ENCODE peak calls at places on chromosome 6, in five cellular contexts. O is C1 segment of cervical spinal cord, A is AG09319, E is choroid plexus epithelial cell, M is MV-4-11. P is an unnamed sample.

GRCh38 chr6:128098000-128098581 is 197.2 kb upstream of the THEMIS start:
- DNase-seq in O (no peak), M (no peak), A (no peak), E (peak; percentile 31), P (peak; percentile 52)

GRCh38 chr6:116562614-116563013 is 8.7 kb upstream of the RWDD1 start:
- DNase-seq in E (no peak), A (no peak), M (no peak), O (no peak), P (no peak)

GRCh38 chr6:11714116-11714797 is 64.3 kb downstream of the ADTRP start:
- DNase-seq in E (no peak), O (no peak), M (no peak), A (no peak), P (no peak)

GRCh38 chr6:1856381-1856780 is 246.7 kb downstream of the FOXC1 start:
- DNase-seq in O (peak; percentile 4), M (no peak), A (peak; percentile 34), E (peak; percentile 87), P (peak; percentile 17)

GRCh38 chr6:131061771-131062160 is 1.3 kb downstream of the EPB41L2 start:
- DNase-seq in M (no peak), O (no peak), A (no peak), E (peak; percentile 34), P (no peak)

GRCh38 chr6:42979523-42980177 is 669 bp upstream of the PEX6 start:
- DNase-seq in A (no peak), O (no peak), M (peak; percentile 54), E (no peak), P (peak; percentile 25)

GRCh38 chr6:111987295-111987694 is 66.6 kb upstream of the CCN6 start:
- DNase-seq in A (no peak), O (no peak), M (no peak), E (peak; percentile 40), P (no peak)

GRCh38 chr6:79404677-79405076 is 132.6 kb downstream of the LCA5 start:
- DNase-seq in A (no peak), O (no peak), E (no peak), M (no peak), P (no peak)

GRCh38 chr6:114323784-114324183 is 19.0 kb downstream of the HS3ST5 start:
- DNase-seq in M (no peak), E (no peak), A (no peak), O (no peak), P (no peak)

GRCh38 chr6:41122373-41122772 is 31.8 kb downstream of the TREML1 start:
- DNase-seq in O (no peak), E (peak; percentile 32), M (no peak), A (no peak), P (peak; percentile 13)

GRCh38 chr6:152453421-152453820 is 183.7 kb downstream of the SYNE1 start:
- DNase-seq in O (no peak), M (no peak), A (no peak), E (no peak), P (no peak)

GRCh38 chr6:41159415-41160082 is 3.4 kb downstream of the TREM2 start:
- DNase-seq in E (no peak), M (no peak), O (no peak), A (no peak), P (no peak)

GRCh38 chr6:136586295-136586694 is 36.1 kb upstream of the MAP7 start:
- DNase-seq in M (no peak), A (peak; percentile 78), O (no peak), E (peak; percentile 99), P (peak; percentile 84)

GRCh38 chr6:169429001-169429400 is 175.4 kb upstream of the THBS2 start:
- DNase-seq in M (no peak), O (no peak), E (no peak), A (no peak), P (no peak)

GRCh38 chr6:121901432-121901831 is 466.0 kb downstream of the GJA1 start:
- DNase-seq in E (no peak), A (no peak), M (no peak), O (no peak), P (no peak)

GRCh38 chr6:163585932-163586437 is 171.5 kb downstream of the QKI start:
- DNase-seq in E (peak; percentile 95), M (peak; percentile 96), O (no peak), A (peak; percentile 39), P (peak; percentile 92)

GRCh38 chr6:71252407-71252806 is 36.2 kb upstream of the OGFRL1 start:
- DNase-seq in O (no peak), E (no peak), M (peak; percentile 91), A (no peak), P (no peak)

GRCh38 chr6:119204744-119205143 is 126.3 kb upstream of the FAM184A start:
- DNase-seq in O (no peak), E (no peak), A (no peak), M (no peak), P (no peak)

GRCh38 chr6:130075879-130076278 is 57.5 kb downstream of the L3MBTL3 start:
- DNase-seq in A (no peak), E (peak; percentile 50), O (no peak), M (no peak), P (peak; percentile 6)

GRCh38 chr6:41729624-41730023 is 5.8 kb downstream of the TFEB start:
- DNase-seq in A (no peak), O (no peak), M (no peak), E (no peak), P (no peak)

GRCh38 chr6:131258010-131258652 is 122.9 kb downstream of the AKAP7 start:
- DNase-seq in O (no peak), M (no peak), A (no peak), E (no peak), P (no peak)

GRCh38 chr6:45433533-45434400 is 56.0 kb upstream of the SUPT3H start:
- DNase-seq in E (no peak), O (no peak), A (no peak), M (no peak), P (no peak)

GRCh38 chr6:156842598-156843250 is 65.5 kb downstream of the ARID1B start:
- DNase-seq in E (no peak), A (no peak), M (peak; percentile 59), O (no peak), P (no peak)

GRCh38 chr6:4776967-4777925 is 1.0 kb downstream of the CDYL start:
- DNase-seq in M (no peak), O (peak; percentile 61), E (peak; percentile 53), A (no peak), P (peak; percentile 27)

GRCh38 chr6:72078096-72078495 is 191.7 kb downstream of the RIMS1 start:
- DNase-seq in O (no peak), A (no peak), E (no peak), M (no peak), P (no peak)

GRCh38 chr6:137415127-137415833 is 78.9 kb downstream of the OLIG3 start:
- DNase-seq in O (peak; percentile 72), E (peak; percentile 83), M (peak; percentile 64), A (peak; percentile 56), P (peak; percentile 45)

GRCh38 chr6:49430187-49430586 is 32.9 kb downstream of the MMUT start:
- DNase-seq in E (peak; percentile 42), O (no peak), M (no peak), A (no peak), P (peak; percentile 25)

GRCh38 chr6:21596379-21597242 is 3.1 kb downstream of the SOX4 start:
- DNase-seq in E (peak; percentile 69), O (peak; percentile 42), M (peak; percentile 48), A (no peak), P (peak; percentile 56)

GRCh38 chr6:111825439-111825838 is 47.8 kb downstream of the FYN start:
- DNase-seq in A (no peak), M (no peak), O (no peak), E (no peak), P (no peak)

GRCh38 chr6:7129784-7130569 is 22.2 kb downstream of the RREB1 start:
- DNase-seq in O (no peak), E (no peak), A (no peak), M (peak; percentile 94), P (peak; percentile 72)

GRCh38 chr6:79895382-79896100 is 51.8 kb downstream of the ELOVL4 start:
- DNase-seq in E (no peak), O (no peak), A (no peak), M (no peak), P (no peak)

GRCh38 chr6:125423047-125423446 is 121.3 kb upstream of the HDDC2 start:
- DNase-seq in A (no peak), E (no peak), O (no peak), M (no peak), P (no peak)

GRCh38 chr6:33978593-33979150 is 167.2 kb downstream of the GRM4 start:
- DNase-seq in E (no peak), O (no peak), M (no peak), A (no peak), P (no peak)

GRCh38 chr6:129030231-129030630 is 147.3 kb downstream of the LAMA2 start:
- DNase-seq in O (no peak), E (peak; percentile 13), A (no peak), M (no peak), P (no peak)

GRCh38 chr6:168102093-168102985 is 23.3 kb upstream of the FRMD1 start:
- DNase-seq in O (no peak), A (no peak), E (no peak), M (no peak), P (no peak)

GRCh38 chr6:131001113-131001776 is 61.8 kb downstream of the EPB41L2 start:
- DNase-seq in E (no peak), O (no peak), A (no peak), M (no peak), P (no peak)

GRCh38 chr6:84086545-84087429 is 53.2 kb downstream of the MRAP2 start:
- DNase-seq in M (no peak), O (no peak), A (no peak), E (no peak), P (no peak)